ENCODE peak calls at places on chromosomes 6 and 20, in five cellular contexts. C, V, I, W and B are unnamed samples.
A peak's percentile ranks its signal among the peaks of the same experiment; 100 is the strongest.

GRCh38 chr20:33915726-33916331 is 77.9 kb upstream of the RALY start:
- DNase-seq in V (peak; percentile 8), I (peak; percentile 18), C (peak; percentile 44), W (no peak), B (no peak)

GRCh38 chr6:104862456-104862855 is 2.7 kb upstream of the HACE1 start:
- DNase-seq in V (no peak), W (no peak), C (peak; percentile 48), I (peak; percentile 45), B (no peak)

GRCh38 chr20:14777571-14777970 is 440.2 kb upstream of the FLRT3 start:
- DNase-seq in W (no peak), C (no peak), I (peak; percentile 17), V (no peak), B (no peak)

GRCh38 chr6:39558079-39558478 is 167.1 kb downstream of the KIF6 start:
- DNase-seq in C (no peak), W (no peak), I (no peak), V (no peak), B (no peak)

GRCh38 chr20:58645277-58645968 is 5.7 kb upstream of the STX16 start:
- DNase-seq in V (no peak), W (no peak), C (peak; percentile 73), I (no peak), B (no peak)

GRCh38 chr6:73180076-73180717 is 45.1 kb downstream of the KHDC1L start:
- DNase-seq in W (no peak), C (peak; percentile 77), V (no peak), I (peak; percentile 36), B (no peak)

GRCh38 chr20:62662422-62662821 is 20.1 kb downstream of the SLCO4A1 start:
- DNase-seq in C (peak; percentile 84), I (peak; percentile 87), W (no peak), V (no peak), B (peak; percentile 75)

GRCh38 chr6:163585932-163586437 is 171.5 kb downstream of the QKI start:
- DNase-seq in V (no peak), W (no peak), C (peak; percentile 92), I (peak; percentile 93), B (peak; percentile 51)

GRCh38 chr6:156980948-156981347 is 203.8 kb downstream of the ARID1B start:
- DNase-seq in V (no peak), C (no peak), W (no peak), I (no peak), B (no peak)

GRCh38 chr6:110325197-110325596 is 33.0 kb downstream of the METTL24 start:
- DNase-seq in I (peak; percentile 62), W (peak; percentile 43), C (no peak), V (no peak), B (peak; percentile 24)

GRCh38 chr6:111087871-111088667 is 766 bp downstream of the SLC16A10 start:
- DNase-seq in C (peak; percentile 32), I (peak; percentile 35), W (no peak), V (peak; percentile 41), B (no peak)

GRCh38 chr20:14406495-14406894 is 69.1 kb upstream of the FLRT3 start:
- DNase-seq in I (peak; percentile 75), W (no peak), V (no peak), C (peak; percentile 56), B (peak; percentile 35)

GRCh38 chr6:84764332-84765049 is at the start of gene TBX18:
- DNase-seq in C (peak; percentile 99), W (no peak), I (peak; percentile 100), V (no peak), B (peak; percentile 92)

GRCh38 chr6:26571592-26572296 is 25.0 kb upstream of the ABT1 start:
- DNase-seq in I (peak; percentile 90), W (peak; percentile 25), V (no peak), C (peak; percentile 95), B (no peak)

GRCh38 chr6:81895511-81896185 is 143.2 kb upstream of the TENT5A start:
- DNase-seq in W (no peak), I (peak; percentile 70), V (no peak), C (peak; percentile 67), B (peak; percentile 90)

GRCh38 chr6:129501401-129502051 is 208.5 kb downstream of the ARHGAP18 start:
- DNase-seq in W (no peak), I (peak; percentile 98), V (no peak), C (peak; percentile 98), B (peak; percentile 79)

GRCh38 chr20:46954490-46955038 is 59.9 kb downstream of the EYA2 start:
- DNase-seq in I (peak; percentile 93), W (no peak), V (no peak), C (peak; percentile 99), B (peak; percentile 97)

GRCh38 chr6:30743099-30744053 is 889 bp upstream of the FLOT1 start:
- DNase-seq in W (no peak), C (peak; percentile 52), I (peak; percentile 45), V (peak; percentile 20), B (no peak)

GRCh38 chr20:50312682-50313187 is 122.1 kb downstream of the CEBPB start:
- DNase-seq in V (no peak), C (peak; percentile 67), W (no peak), I (peak; percentile 81), B (peak; percentile 79)

GRCh38 chr6:168937061-168937460 is 316.6 kb downstream of the THBS2 start:
- DNase-seq in I (peak; percentile 62), V (no peak), C (peak; percentile 30), W (no peak), B (no peak)

GRCh38 chr20:40766081-40766480 is 77.0 kb upstream of the MAFB start:
- DNase-seq in W (no peak), V (no peak), C (no peak), I (no peak), B (no peak)

GRCh38 chr20:57397004-57397692 is 6.0 kb downstream of the RBM38 start:
- DNase-seq in I (no peak), W (no peak), C (no peak), V (no peak), B (no peak)

GRCh38 chr6:151702851-151703629 is 104.4 kb upstream of the ESR1 start:
- DNase-seq in V (no peak), W (no peak), C (no peak), I (no peak), B (no peak)

GRCh38 chr20:54208492-54209044 is 681 bp downstream of the PFDN4 start:
- DNase-seq in I (peak; percentile 64), W (no peak), C (peak; percentile 68), V (no peak), B (no peak)

GRCh38 chr6:132132911-132133639 is 181.9 kb upstream of the CCN2 start:
- DNase-seq in W (no peak), V (no peak), I (peak; percentile 71), C (peak; percentile 81), B (peak; percentile 79)

GRCh38 chr6:24584390-24584735 is 61.6 kb downstream of the KIAA0319 start:
- DNase-seq in C (no peak), W (no peak), V (no peak), I (no peak), B (no peak)

GRCh38 chr6:12012231-12012565 is at the start of gene HIVEP1:
- DNase-seq in I (peak; percentile 53), W (no peak), C (no peak), V (no peak), B (no peak)

GRCh38 chr20:25453035-25453810 is 45.8 kb downstream of the GINS1 start:
- DNase-seq in V (no peak), I (peak; percentile 42), W (no peak), C (peak; percentile 59), B (no peak)

GRCh38 chr6:63589955-63590411 is 17.7 kb downstream of the LOC128125822 start:
- DNase-seq in V (no peak), W (no peak), I (peak; percentile 17), C (no peak), B (no peak)

GRCh38 chr6:69026243-69026642 is 391.2 kb downstream of the ADGRB3 start:
- DNase-seq in W (no peak), C (peak; percentile 95), I (peak; percentile 59), V (no peak), B (no peak)

GRCh38 chr20:22582386-22582959 is 1.9 kb downstream of the FOXA2 start:
- DNase-seq in W (no peak), I (no peak), C (no peak), V (no peak), B (no peak)

GRCh38 chr20:11451793-11452291 is 465.9 kb upstream of the BTBD3 start:
- DNase-seq in W (no peak), I (peak; percentile 64), C (no peak), V (no peak), B (no peak)

GRCh38 chr6:150250826-150251225 is 108.0 kb downstream of the PPP1R14C start:
- DNase-seq in V (no peak), C (no peak), W (no peak), I (peak; percentile 68), B (peak; percentile 42)

GRCh38 chr20:44067650-44068081 is 119.3 kb downstream of the JPH2 start:
- DNase-seq in W (no peak), V (no peak), C (no peak), I (no peak), B (no peak)

GRCh38 chr6:95185874-95186273 is 391.5 kb upstream of the MANEA start:
- DNase-seq in C (no peak), V (no peak), W (no peak), I (no peak), B (no peak)

GRCh38 chr20:46894579-46894958 is at the start of gene EYA2:
- DNase-seq in W (no peak), V (no peak), I (peak; percentile 40), C (no peak), B (no peak)

GRCh38 chr20:11582073-11582472 is 335.6 kb upstream of the BTBD3 start:
- DNase-seq in V (no peak), I (peak; percentile 25), W (no peak), C (no peak), B (no peak)